ENCODE peak calls at places on chromosomes 5 and 9, in four cellular contexts. R, X, V and W are unnamed samples.

GRCh38 chr9:34522091-34522887 is 501 bp downstream of the ENHO start:
- DNase-seq in R (no peak), X (no peak), V (no peak), W (no peak)

GRCh38 chr5:96530901-96531300 is 97.9 kb upstream of the PCSK1 start:
- DNase-seq in R (no peak), X (no peak), V (no peak), W (no peak)

GRCh38 chr5:9192286-9192685 is 353.6 kb downstream of the SEMA5A start:
- DNase-seq in R (no peak), X (no peak), V (no peak), W (no peak)

GRCh38 chr5:28254846-28255245 is 1216.5 kb upstream of the CDH9 start:
- DNase-seq in R (no peak), X (no peak), V (no peak), W (no peak)

GRCh38 chr9:116234091-116234490 is 80.5 kb downstream of the PAPPA start:
- DNase-seq in R (no peak), X (peak; percentile 94), V (peak; percentile 29), W (peak; percentile 56)

GRCh38 chr5:141951341-141951781 is 6.6 kb downstream of the PCDH12 start:
- DNase-seq in R (peak; percentile 27), X (no peak), V (no peak), W (no peak)

GRCh38 chr5:132444841-132445639 is 45.5 kb downstream of the IRF1 start:
- DNase-seq in R (no peak), X (no peak), V (no peak), W (no peak)

GRCh38 chr9:2159521-2160417 is 144.6 kb downstream of the SMARCA2 start:
- DNase-seq in R (no peak), X (no peak), V (no peak), W (no peak)

GRCh38 chr9:129160712-129161533 is 17.1 kb downstream of the IER5L start:
- DNase-seq in R (no peak), X (no peak), V (no peak), W (no peak)

GRCh38 chr9:134698587-134699342 is 57.2 kb downstream of the COL5A1 start:
- DNase-seq in R (peak; percentile 71), X (no peak), V (no peak), W (no peak)

GRCh38 chr5:168443533-168443932 is 42.7 kb upstream of the RARS1 start:
- DNase-seq in R (no peak), X (no peak), V (no peak), W (no peak)

GRCh38 chr9:109109962-109110325 is 9.8 kb downstream of the TMEM245 start:
- DNase-seq in R (no peak), X (no peak), V (no peak), W (no peak)
- H3K4me3 ChIP-seq in R (no peak overlapping the region), X (no peak overlapping the region), V (peak overlapping the region; percentile 21), W (no peak overlapping the region)

GRCh38 chr5:172235132-172235780 is 41.3 kb downstream of the EFCAB9 start:
- DNase-seq in R (no peak), X (peak; percentile 7), V (no peak), W (no peak)

GRCh38 chr5:172238334-172238733 is 44.4 kb downstream of the EFCAB9 start:
- DNase-seq in R (no peak), X (no peak), V (no peak), W (no peak)

GRCh38 chr5:172234031-172234430 is 40.1 kb downstream of the EFCAB9 start:
- DNase-seq in R (no peak), X (no peak), V (no peak), W (no peak)

GRCh38 chr5:172235827-172236749 is 42.1 kb downstream of the EFCAB9 start:
- DNase-seq in R (no peak), X (no peak), V (no peak), W (no peak)
- TF ChIP-seq CTCF in R (no peak), X (no peak), V (no peak), W (no peak)

DNA sequence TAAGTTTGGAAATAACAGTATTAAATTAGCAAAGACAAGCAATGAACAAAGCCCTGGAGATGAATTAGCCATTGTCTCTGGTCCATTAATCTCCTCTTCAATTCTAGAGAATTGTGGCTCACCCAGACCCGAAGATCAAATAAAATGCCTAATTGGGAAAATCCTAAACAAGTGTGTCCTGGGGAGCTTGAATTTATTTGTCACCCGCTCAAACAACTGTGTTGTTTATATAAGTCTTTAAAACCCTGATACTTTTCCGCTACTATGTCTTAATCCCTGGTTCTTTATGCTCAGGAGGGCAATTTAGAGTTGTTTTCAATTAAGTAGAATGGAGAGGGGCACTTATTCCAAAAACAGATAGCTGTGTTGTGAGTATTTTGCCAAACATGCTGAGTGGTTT is 128.4 kb downstream of the ANXA1 start:
- DNase-seq in R (no peak), X (no peak), V (no peak), W (no peak)
- H3K4me3 ChIP-seq in R (no peak overlapping the region), X (no peak overlapping the region), V (no peak overlapping the region), W (no peak overlapping the region)

GRCh38 chr5:10682801-10683525 is 78.1 kb downstream of the DAP start:
- DNase-seq in R (no peak), X (no peak), V (no peak), W (no peak)
- TF ChIP-seq CTCF in R (no peak), X (no peak), V (no peak), W (no peak)